ENCODE peak calls at places on chromosomes 2 and 18, in ten cellular contexts. F, Q, Z, E, M, D, S, Y, O and X are unnamed samples.

GRCh38 chr2:149716687-149717086 is 129.1 kb upstream of the MMADHC start:
- DNase-seq in Z (no peak), S (no peak), M (no peak), Y (no peak), D (no peak), F (no peak), O (no peak), Q (no peak), E (no peak), X (no peak)

GRCh38 chr2:41965886-41966285 is 81.9 kb upstream of the PKDCC start:
- DNase-seq in E (no peak), S (no peak), M (peak; percentile 79), Q (no peak), O (peak; percentile 37), Z (no peak), D (no peak), Y (no peak), F (no peak), X (no peak)

GRCh38 chr18:74596959-74597661 is 560 bp upstream of the ZNF407 start:
- DNase-seq in F (peak; percentile 38), M (peak; percentile 80), Y (peak; percentile 85), D (peak; percentile 74), O (peak; percentile 72), Q (peak; percentile 42), S (peak; percentile 75), E (peak; percentile 84), Z (no peak), X (peak; percentile 26)

GRCh38 chr2:9110893-9111569 is 95.6 kb upstream of the ASAP2 start:
- DNase-seq in E (no peak), F (no peak), Y (no peak), Z (no peak), S (no peak), O (peak; percentile 33), D (no peak), Q (no peak), M (no peak), X (no peak)

GRCh38 chr2:236167297-236168109 is 683 bp downstream of the GBX2 start:
- DNase-seq in O (peak; percentile 58), E (no peak), Z (peak; percentile 12), D (peak; percentile 41), Q (no peak), Y (peak; percentile 66), M (peak; percentile 64), S (no peak), F (no peak), X (no peak)

GRCh38 chr2:96508521-96509113 is 3.5 kb upstream of the NEURL3 start:
- DNase-seq in F (no peak), M (no peak), Y (no peak), Z (no peak), Q (no peak), S (peak; percentile 66), D (peak; percentile 41), E (no peak), O (no peak), X (no peak)

GRCh38 chr2:147910990-147911473 is 66.2 kb downstream of the ACVR2A start:
- DNase-seq in M (peak; percentile 87), F (peak; percentile 17), S (no peak), Q (peak; percentile 52), E (no peak), D (no peak), Z (peak; percentile 68), Y (no peak), O (peak; percentile 61), X (no peak)

GRCh38 chr2:235533616-235534385 is 40.0 kb downstream of the AGAP1 start:
- DNase-seq in E (no peak), D (no peak), S (no peak), Q (no peak), O (no peak), F (no peak), Y (peak; percentile 36), Z (no peak), M (no peak), X (no peak)

GRCh38 chr2:46569061-46569560 is 89.7 kb downstream of the TMEM247 start:
- DNase-seq in S (no peak), O (no peak), F (no peak), E (no peak), Y (no peak), Z (no peak), Q (peak; percentile 16), M (peak; percentile 38), D (peak; percentile 49), X (no peak)

GRCh38 chr2:169119816-169120215 is 50.5 kb downstream of the DHRS9 start:
- DNase-seq in Q (no peak), M (peak; percentile 80), Y (no peak), D (no peak), F (no peak), Z (no peak), S (no peak), E (no peak), O (no peak), X (no peak)

GRCh38 chr2:58609306-58609705 is 368.2 kb upstream of the FANCL start:
- DNase-seq in Z (no peak), Y (no peak), F (no peak), M (no peak), E (no peak), D (no peak), Q (no peak), O (no peak), S (no peak), X (no peak)

GRCh38 chr2:17576802-17577201 is 36.3 kb downstream of the VSNL1 start:
- DNase-seq in D (no peak), Q (no peak), O (no peak), S (no peak), E (no peak), F (no peak), Y (no peak), M (no peak), Z (no peak), X (no peak)

GRCh38 chr2:172095146-172095904 is 7.4 kb downstream of the DLX2 start:
- DNase-seq in Z (peak; percentile 89), O (peak; percentile 74), S (peak; percentile 78), D (peak; percentile 79), Y (no peak), F (peak; percentile 81), M (peak; percentile 84), Q (peak; percentile 96), E (peak; percentile 66), X (no peak)

GRCh38 chr2:230323385-230324106 is 3.4 kb upstream of the SP140L start:
- DNase-seq in Z (no peak), M (no peak), Q (no peak), D (no peak), E (no peak), Y (no peak), S (no peak), O (peak; percentile 45), F (no peak), X (no peak)

GRCh38 chr2:106336108-106336507 is 132.1 kb downstream of the RGPD3 start:
- DNase-seq in Z (no peak), E (no peak), M (no peak), Y (no peak), D (no peak), S (no peak), O (no peak), F (no peak), Q (no peak), X (no peak)

GRCh38 chr2:241508240-241508509 is 209 bp downstream of the STK25 start:
- DNase-seq in S (no peak), O (no peak), F (no peak), E (no peak), Z (no peak), D (peak; percentile 84), M (no peak), Q (no peak), Y (no peak), X (no peak)

GRCh38 chr2:36322108-36322507 is 33.5 kb upstream of the CRIM1 start:
- DNase-seq in S (no peak), D (no peak), E (no peak), F (peak; percentile 17), Z (peak; percentile 47), Y (no peak), M (peak; percentile 53), O (peak; percentile 73), Q (no peak), X (no peak)

GRCh38 chr2:36318547-36318946 is 37.0 kb upstream of the CRIM1 start:
- DNase-seq in O (peak; percentile 22), M (peak; percentile 5), Y (no peak), D (no peak), Q (no peak), E (no peak), F (no peak), S (no peak), Z (peak; percentile 11), X (no peak)
- TF ChIP-seq CTCF in O (peak; percentile 16), M (no peak), Y (peak; percentile 21), D (no peak), Q (peak; percentile 21), E (no peak), F (no peak), S (no peak), Z (peak; percentile 65), X (no peak)

GRCh38 chr2:28567076-28567471 is 71.2 kb downstream of the PLB1 start:
- DNase-seq in Q (no peak), S (no peak), O (peak; percentile 17), Z (no peak), D (no peak), Y (no peak), M (no peak), F (no peak), E (no peak), X (peak; percentile 45)
- TF ChIP-seq CTCF in Q (no peak), S (peak; percentile 60), O (peak; percentile 16), Z (no peak), D (no peak), Y (peak; percentile 37), M (no peak), F (peak; percentile 60), E (peak; percentile 48), X (peak; percentile 34)

GRCh38 chr18:47870605-47871004 is 59.9 kb downstream of the SMAD2 start:
- DNase-seq in O (no peak), Q (no peak), Z (no peak), M (no peak), E (no peak), Y (no peak), F (no peak), D (no peak), S (no peak), X (no peak)
- TF ChIP-seq CTCF in O (no peak), Q (no peak), Z (no peak), M (no peak), E (no peak), Y (no peak), F (no peak), D (no peak), S (no peak), X (no peak)

GRCh38 chr2:237966250-237966564 is 607 bp upstream of the UBE2F start:
- DNase-seq in O (no peak), Y (no peak), M (no peak), E (no peak), S (no peak), F (no peak), Z (no peak), Q (no peak), D (no peak), X (no peak)

GRCh38 chr2:237964578-237965404 is 2.0 kb upstream of the UBE2F start:
- DNase-seq in E (no peak), Q (no peak), S (no peak), F (peak; percentile 58), D (no peak), Y (no peak), O (no peak), Z (no peak), M (peak; percentile 94), X (no peak)

GRCh38 chr2:237967463-237967871 is 653 bp downstream of the UBE2F start:
- DNase-seq in F (peak; percentile 38), M (peak; percentile 13), Y (peak; percentile 72), Z (no peak), O (no peak), S (no peak), D (peak; percentile 45), Q (no peak), E (peak; percentile 69), X (peak; percentile 30)

GRCh38 chr2:237968048-237968862 is 1.4 kb downstream of the UBE2F start:
- DNase-seq in F (peak; percentile 34), O (peak; percentile 31), E (no peak), Y (no peak), S (no peak), Z (peak; percentile 62), Q (peak; percentile 55), M (peak; percentile 77), D (peak; percentile 81), X (no peak)

GRCh38 chr2:237966565-237967462 is at the start of gene UBE2F:
- DNase-seq in M (peak; percentile 98), F (peak; percentile 97), S (peak; percentile 99), E (peak; percentile 98), O (peak; percentile 96), Z (peak; percentile 95), Y (peak; percentile 99), D (peak; percentile 99), Q (peak; percentile 89), X (peak; percentile 97)
- TF ChIP-seq CTCF in M (no peak), F (no peak), S (no peak), E (no peak), O (no peak), Z (no peak), Y (no peak), D (no peak), Q (no peak), X (no peak)